ENCODE peak calls at places on chromosomes 7 and 10, in four cellular contexts. X is A549, S is HCT116, P is K562. A is an unnamed sample.

GRCh38 chr7:47878662-47879061 is 69.6 kb downstream of the PKD1L1 start:
- DNase-seq in X (no peak), S (no peak), P (no peak), A (no peak)

GRCh38 chr10:124183617-124184016 is 90.2 kb upstream of the CHST15 start:
- DNase-seq in X (no peak), S (no peak), P (no peak), A (no peak)

GRCh38 chr10:85646312-85646711 is 720.3 kb downstream of the GRID1 start:
- DNase-seq in X (no peak), S (no peak), P (no peak), A (no peak)

GRCh38 chr10:6202098-6202683 is 541 bp upstream of the PFKFB3 start:
- DNase-seq in X (no peak), S (no peak), P (peak), A (no peak)

GRCh38 chr10:73647211-73647874 is 6.1 kb upstream of the MYOZ1 start:
- DNase-seq in X (no peak), S (no peak), P (no peak), A (no peak)

GRCh38 chr7:45609180-45609579 is 35.0 kb downstream of the ADCY1 start:
- DNase-seq in X (no peak), S (no peak), P (no peak), A (no peak)

GRCh38 chr7:94183289-94183749 is 179.2 kb upstream of the BET1 start:
- DNase-seq in X (peak), S (peak), P (no peak), A (no peak)

GRCh38 chr10:75407716-75408511 is 6.3 kb upstream of the ZNF503 start:
- DNase-seq in X (no peak), S (no peak), P (peak), A (peak)

GRCh38 chr7:151351967-151352366 is 10.4 kb downstream of the NUB1 start:
- DNase-seq in X (no peak), S (no peak), P (no peak), A (no peak)

GRCh38 chr7:12570148-12570528 is 382 bp upstream of the SCIN start:
- DNase-seq in X (peak), S (no peak), P (no peak), A (peak)

DNA sequence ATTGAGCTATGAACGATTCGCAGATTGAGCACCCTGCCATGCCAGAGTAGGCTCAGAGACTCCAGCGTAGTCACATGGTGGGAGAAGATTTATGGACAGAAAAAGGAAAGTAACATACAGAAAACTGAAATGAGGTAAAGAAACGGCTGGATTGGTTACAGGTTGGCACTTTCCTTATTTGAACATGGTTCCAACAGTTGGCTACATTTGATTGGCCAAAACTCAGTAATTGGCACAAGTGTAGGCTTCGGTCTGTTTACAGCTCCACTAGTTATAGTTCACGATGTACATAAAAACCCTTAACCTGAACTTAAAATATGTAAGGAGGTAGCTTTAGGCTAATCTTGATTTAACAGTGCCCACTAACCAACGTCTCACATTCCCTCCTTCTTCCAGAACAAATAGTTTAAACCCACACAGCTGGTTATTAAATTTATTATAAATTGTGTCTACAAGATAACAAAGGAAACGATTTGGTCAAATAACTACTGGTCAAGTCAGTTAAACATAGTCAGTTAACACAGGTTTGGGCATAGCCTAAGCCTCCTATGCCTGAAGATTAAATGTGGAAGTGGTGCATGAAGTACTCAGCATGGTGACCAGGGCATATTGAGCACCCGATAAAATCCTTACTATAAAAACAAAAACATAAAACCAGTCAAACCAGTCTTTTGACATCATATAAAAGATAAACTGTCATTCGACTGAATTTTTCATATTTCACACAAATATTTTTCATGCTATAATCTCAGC is 17.9 kb upstream of the MTERF1 start:
- DNase-seq in X (no peak), S (no peak), P (no peak), A (no peak)
- H3K4me3 ChIP-seq in X (no peak), S (no peak), P (no peak), A (no peak)

GRCh38 chr7:157656195-157656769 is 319.5 kb downstream of the DNAJB6 start:
- DNase-seq in X (no peak), S (no peak), P (no peak), A (no peak)
- TF ChIP-seq CTCF in X (no peak), S (no peak), P (no peak), A (peak)

GRCh38 chr7:79359827-79360226 is 93.6 kb downstream of the MAGI2 start:
- DNase-seq in X (no peak), S (no peak), P (no peak), A (no peak)

GRCh38 chr7:79357101-79357500 is 96.4 kb downstream of the MAGI2 start:
- DNase-seq in X (no peak), S (no peak), P (no peak), A (no peak)

GRCh38 chr7:79361214-79361613 is 92.3 kb downstream of the MAGI2 start:
- DNase-seq in X (no peak), S (peak), P (no peak), A (peak)
- TF ChIP-seq MAX in X (no peak), S (no peak), P (no peak), A (no peak)

GRCh38 chr7:69443136-69443535 is 155.1 kb upstream of the AUTS2 start:
- DNase-seq in X (no peak), S (no peak), P (no peak), A (no peak)
- H3K4me3 ChIP-seq in X (no peak), S (no peak), P (no peak), A (no peak)

A was measured in NB4.